ENCODE peak calls at places on chromosomes 3 and 15, in eight cellular contexts. R, C, G, P, O, S, Y and N are unnamed samples.

GRCh38 chr3:53217175-53217574 is 38.6 kb downstream of the TKT start:
- DNase-seq in R (no peak), P (no peak), C (no peak), S (no peak), G (no peak), O (no peak), Y (no peak), N (no peak)

GRCh38 chr3:70822777-70823176 is 510.3 kb upstream of the MDFIC2 start:
- DNase-seq in O (no peak), S (no peak), Y (no peak), G (no peak), C (no peak), R (no peak), P (no peak), N (no peak)

GRCh38 chr3:124685481-124685880 is 44.8 kb upstream of the UMPS start:
- DNase-seq in C (no peak), G (peak), S (no peak), P (no peak), O (no peak), Y (no peak), R (no peak), N (no peak)

GRCh38 chr15:42289166-42289565 is 15.9 kb upstream of the TMEM87A start:
- DNase-seq in S (no peak), C (no peak), O (no peak), Y (no peak), G (no peak), P (no peak), R (no peak), N (no peak)

GRCh38 chr3:192597511-192597910 is 129.8 kb downstream of the FGF12 start:
- DNase-seq in G (no peak), O (no peak), C (no peak), Y (no peak), R (no peak), S (no peak), P (no peak), N (no peak)

GRCh38 chr3:27708246-27708645 is 13.9 kb downstream of the EOMES start:
- DNase-seq in Y (no peak), P (no peak), G (no peak), R (no peak), C (no peak), O (no peak), S (no peak), N (no peak)

GRCh38 chr15:42364529-42364928 is 5.2 kb downstream of the CAPN3 start:
- DNase-seq in P (no peak), O (no peak), G (no peak), R (no peak), S (no peak), Y (no peak), C (no peak), N (no peak)

GRCh38 chr3:43455233-43455632 is 166.6 kb downstream of the ANO10 start:
- DNase-seq in G (peak), R (no peak), Y (no peak), S (no peak), O (no peak), P (no peak), C (no peak), N (no peak)

GRCh38 chr15:39495871-39496459 is 84.9 kb upstream of the THBS1 start:
- DNase-seq in O (no peak), C (no peak), R (no peak), P (no peak), Y (no peak), G (no peak), S (no peak), N (no peak)

GRCh38 chr15:84598993-84599392 is 1.8 kb upstream of the ZSCAN2 start:
- DNase-seq in P (no peak), R (no peak), S (no peak), O (peak), G (peak), Y (no peak), C (peak), N (no peak)

GRCh38 chr3:19074257-19074938 is 73.9 kb upstream of the KCNH8 start:
- DNase-seq in S (no peak), Y (no peak), R (no peak), G (no peak), P (no peak), O (no peak), C (no peak), N (no peak)

GRCh38 chr3:37904614-37905047 is 43.0 kb downstream of the CTDSPL start:
- DNase-seq in O (no peak), P (no peak), G (peak), Y (no peak), S (no peak), R (no peak), C (no peak), N (no peak)

GRCh38 chr15:85800460-85801123 is 5.9 kb upstream of the KLHL25 start:
- DNase-seq in G (peak), C (no peak), S (no peak), Y (no peak), O (no peak), P (no peak), R (peak), N (no peak)
- TF ChIP-seq CTCF in G (peak), C (no peak), S (no peak), Y (no peak), O (no peak), P (no peak), R (peak), N (no peak)

GRCh38 chr15:65869127-65869953 is at the start of gene RAB11A:
- DNase-seq in P (peak), Y (peak), R (peak), S (peak), G (peak), O (peak), C (peak), N (peak)
- TF ChIP-seq CTCF in P (no peak), Y (peak), R (peak), S (no peak), G (peak), O (peak), C (peak), N (peak)

DNA sequence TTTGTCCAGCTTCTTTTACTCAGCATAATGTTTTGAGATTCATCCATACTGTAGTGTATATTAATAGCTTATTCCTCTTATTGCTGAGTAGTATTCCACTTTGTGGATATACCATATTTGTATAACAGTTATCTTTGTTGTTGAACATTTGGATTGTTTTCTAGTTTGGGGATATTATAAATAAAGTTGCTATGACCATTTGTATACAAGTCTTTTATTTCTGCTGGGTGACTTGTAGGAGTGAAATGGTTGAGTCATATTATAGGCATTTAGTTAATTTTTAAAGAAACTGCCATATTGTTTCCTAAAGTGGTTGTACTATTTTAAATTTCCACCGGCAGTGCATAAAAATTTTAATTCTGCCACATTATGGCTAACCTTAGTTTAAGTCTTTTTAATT is 53.4 kb downstream of the RPL39L start:
- DNase-seq in O (no peak), Y (no peak), S (no peak), C (no peak), G (no peak), P (no peak), R (no peak), N (no peak)
- TF ChIP-seq CTCF in O (no peak), Y (no peak), S (no peak), C (no peak), G (no peak), P (no peak), R (no peak), N (no peak)

GRCh38 chr3:104635872-104636580 is 730.7 kb upstream of the ALCAM start:
- DNase-seq in P (no peak), C (no peak), S (no peak), R (no peak), O (no peak), Y (no peak), G (no peak), N (no peak)
- TF ChIP-seq CTCF in P (no peak), C (peak), S (no peak), R (no peak), O (peak), Y (no peak), G (peak), N (no peak)

GRCh38 chr3:168952551-168952950 is 711.0 kb downstream of the MECOM start:
- DNase-seq in Y (no peak), S (no peak), O (no peak), C (no peak), R (no peak), P (no peak), G (no peak), N (no peak)
- TF ChIP-seq CTCF in Y (no peak), S (no peak), O (peak), C (no peak), R (peak), P (no peak), G (no peak), N (peak)